ENCODE peak calls at places on chromosomes 4 and X, in four cellular contexts. H is AG10803, V is H1, L is ascending aorta. E is an unnamed sample.

GRCh38 chr4:41428941-41429669 is 108.9 kb upstream of the LIMCH1 start:
- DNase-seq in H (no peak), V (no peak), L (no peak), E (no peak)

GRCh38 chr4:48546336-48546735 is 56.3 kb downstream of the ZAR1 start:
- DNase-seq in H (peak), V (no peak), L (no peak), E (no peak)

GRCh38 chrX:31227250-31227649 is 155.4 kb upstream of the FTHL17 start:
- DNase-seq in H (peak), V (no peak), L (no peak), E (no peak)

GRCh38 chrX:19122641-19123009 is 357 bp upstream of the ADGRG2 start:
- DNase-seq in H (no peak), V (no peak), L (no peak), E (no peak)

GRCh38 chr4:33737721-33738120 is 2506.6 kb downstream of the ARAP2 start:
- DNase-seq in H (no peak), V (no peak), L (no peak), E (no peak)

GRCh38 chr4:145279122-145279960 is 99.0 kb upstream of the OTUD4 start:
- DNase-seq in H (peak), V (no peak), L (no peak), E (no peak)

GRCh38 chr4:152559641-152560040 is 23.7 kb upstream of the FBXW7 start:
- DNase-seq in H (no peak), V (no peak), L (no peak), E (no peak)

GRCh38 chr4:44916406-44916805 is 190.1 kb upstream of the GNPDA2 start:
- DNase-seq in H (peak), V (no peak), L (no peak), E (no peak)

GRCh38 chr4:57137261-57137660 is 27.1 kb upstream of the IGFBP7 start:
- DNase-seq in H (no peak), V (no peak), L (no peak), E (no peak)

GRCh38 chr4:95106408-95106928 is 348.7 kb downstream of the BMPR1B start:
- DNase-seq in H (peak), V (no peak), L (no peak), E (no peak)

GRCh38 chr4:20432098-20432497 is 180.4 kb downstream of the SLIT2 start:
- DNase-seq in H (peak), V (no peak), L (no peak), E (no peak)

GRCh38 chrX:38561126-38561868 is at the start of gene TSPAN7:
- DNase-seq in H (peak), V (no peak), L (peak), E (peak)

GRCh38 chrX:153769158-153769864 is 5.3 kb downstream of the PLXNB3 start:
- DNase-seq in H (no peak), V (no peak), L (no peak), E (no peak)

GRCh38 chr4:15989431-15989830 is 26.5 kb upstream of the FGFBP2 start:
- DNase-seq in H (no peak), V (no peak), L (no peak), E (no peak)

GRCh38 chrX:97401586-97402101 is 517.9 kb downstream of the RPA4 start:
- DNase-seq in H (no peak), V (no peak), L (no peak), E (no peak)

GRCh38 chr4:124044867-124045266 is 648.3 kb downstream of the SPRY1 start:
- DNase-seq in H (no peak), V (no peak), L (no peak), E (no peak)

GRCh38 chr4:40931238-40931637 is 181.5 kb downstream of the NSUN7 start:
- DNase-seq in H (no peak), V (no peak), L (no peak), E (no peak)

GRCh38 chr4:175705407-175705806 is 106.7 kb downstream of the GPM6A start:
- DNase-seq in H (no peak), V (no peak), L (no peak), E (no peak)

GRCh38 chrX:8748855-8749254 is 16.9 kb upstream of the ANOS1 start:
- DNase-seq in H (peak), V (no peak), L (no peak), E (no peak)

GRCh38 chrX:65300104-65300809 is 234.3 kb downstream of the LAS1L start:
- DNase-seq in H (no peak), V (peak), L (no peak), E (no peak)

GRCh38 chrX:19643203-19643602 is 127.9 kb upstream of the MAP3K15 start:
- DNase-seq in H (no peak), V (no peak), L (no peak), E (no peak)

GRCh38 chr4:67929447-67929846 is 33.8 kb downstream of the TMPRSS11A start:
- DNase-seq in H (peak), V (no peak), L (no peak), E (no peak)

GRCh38 chr4:128915544-128915943 is 106.0 kb downstream of the JADE1 start:
- DNase-seq in H (no peak), V (no peak), L (no peak), E (no peak)

GRCh38 chrX:119236599-119237525 is 777 bp downstream of the PGRMC1 start:
- DNase-seq in H (peak), V (no peak), L (no peak), E (peak)

GRCh38 chrX:153306527-153307115 is 14.9 kb downstream of the PNMA6F start:
- DNase-seq in H (no peak), V (no peak), L (no peak), E (no peak)

GRCh38 chrX:56796641-56797395 is 67.8 kb downstream of the NBDY start:
- DNase-seq in H (no peak), V (no peak), L (no peak), E (no peak)

GRCh38 chr4:53885668-53886067 is 178.7 kb downstream of the CHIC2 start:
- DNase-seq in H (no peak), V (no peak), L (no peak), E (no peak)

GRCh38 chr4:113700602-113701150 is 60.9 kb downstream of the CAMK2D start:
- DNase-seq in H (no peak), V (no peak), L (no peak), E (no peak)

GRCh38 chr4:186146443-186146842 is 41.9 kb downstream of the FAM149A start:
- DNase-seq in H (no peak), V (no peak), L (no peak), E (no peak)

GRCh38 chr4:186150926-186151325 is 40.4 kb upstream of the CYP4V2 start:
- DNase-seq in H (no peak), V (no peak), L (no peak), E (no peak)

GRCh38 chr4:186151499-186151898 is 39.9 kb upstream of the CYP4V2 start:
- DNase-seq in H (no peak), V (no peak), L (no peak), E (no peak)

GRCh38 chr4:186148335-186148975 is 42.9 kb upstream of the CYP4V2 start:
- DNase-seq in H (no peak), V (no peak), L (no peak), E (no peak)

GRCh38 chr4:186149872-186150271 is 41.5 kb upstream of the CYP4V2 start:
- DNase-seq in H (peak), V (peak), L (no peak), E (no peak)
- TF ChIP-seq CTCF in H (peak), V (peak), L (peak), E (peak)

DNA sequence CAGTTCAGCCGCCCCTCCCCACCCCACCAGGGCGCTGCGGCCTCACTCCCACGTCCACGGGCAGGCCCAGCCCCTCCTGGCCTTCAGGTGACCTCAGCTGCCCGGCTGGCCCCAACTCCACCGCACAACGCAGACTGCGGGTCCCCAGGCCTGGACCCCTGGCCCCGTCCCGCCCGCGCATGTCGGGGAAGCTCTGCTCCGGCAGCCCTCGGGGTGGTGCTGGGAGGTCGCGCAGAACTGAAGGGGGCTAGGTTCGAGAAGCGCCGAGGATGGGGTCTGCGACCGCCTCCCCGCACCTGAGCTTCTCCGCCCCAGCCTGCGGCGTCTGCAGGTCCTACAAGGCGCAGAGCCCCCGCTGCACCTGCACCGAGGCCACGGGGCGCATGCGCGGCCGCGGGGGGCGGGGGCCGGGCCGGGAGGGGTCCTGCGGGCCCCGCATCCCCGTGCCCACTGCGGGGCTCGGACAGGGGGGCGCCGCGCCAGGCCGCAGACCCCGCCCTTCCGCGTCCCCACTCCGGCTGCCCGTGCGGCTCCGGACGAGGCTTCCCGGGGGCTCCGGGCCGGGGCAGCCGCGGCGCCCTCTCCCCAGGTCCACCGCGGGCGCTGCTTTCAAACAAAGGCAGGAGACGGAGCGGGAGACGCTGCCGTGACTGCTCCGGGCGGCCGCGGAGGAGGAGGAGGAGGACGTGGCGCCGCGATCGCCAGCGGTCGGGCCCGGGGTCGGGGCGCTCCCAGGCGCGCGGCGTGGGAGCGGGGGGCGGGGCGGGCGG is 678 bp upstream of the NAT8L start:
- DNase-seq in H (no peak), V (no peak), L (no peak), E (peak)
- H3K4me3 ChIP-seq in H (no peak), V (peak), L (peak), E (peak)

GRCh38 chrX:55011294-55011693 is 11.1 kb downstream of the APEX2 start:
- DNase-seq in H (no peak), V (no peak), L (no peak), E (no peak)
- TF ChIP-seq CTCF in H (peak), V (no peak), L (no peak), E (peak)

GRCh38 chrX:68433981-68434299 is 645 bp upstream of the OPHN1 start:
- DNase-seq in H (no peak), V (no peak), L (no peak), E (no peak)
- H3K4me3 ChIP-seq in H (peak), V (peak), L (peak), E (peak)

DNA sequence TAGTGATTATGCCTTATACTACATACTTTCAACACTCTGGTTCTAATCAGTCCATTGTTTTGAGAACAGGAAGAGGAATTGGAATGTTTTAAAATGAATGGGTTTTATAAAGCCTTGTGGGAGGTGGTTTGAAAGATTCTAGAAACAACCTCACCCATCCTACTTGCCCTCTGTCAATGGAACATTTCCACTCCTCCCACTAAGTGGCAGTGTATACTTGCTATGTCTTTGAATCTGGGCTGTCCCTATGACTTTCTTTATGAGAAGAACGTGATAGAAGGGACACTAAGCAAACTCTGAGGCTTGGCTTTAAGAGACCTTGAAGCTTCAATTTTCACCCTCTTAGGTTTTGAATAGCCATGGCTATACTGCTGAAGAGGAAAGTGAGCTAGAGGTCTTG is 611.2 kb downstream of the PPP4R3C start:
- DNase-seq in H (no peak), V (no peak), L (no peak), E (no peak)
- TF ChIP-seq CTCF in H (no peak), V (peak), L (no peak), E (no peak)

GRCh38 chrX:43556207-43556606 is 99.9 kb upstream of the MAOA start:
- DNase-seq in H (no peak), V (no peak), L (no peak), E (peak)

GRCh38 chrX:43552166-43552565 is 103.9 kb upstream of the MAOA start:
- DNase-seq in H (no peak), V (no peak), L (no peak), E (no peak)

GRCh38 chrX:43552703-43553102 is 103.4 kb upstream of the MAOA start:
- DNase-seq in H (no peak), V (no peak), L (no peak), E (no peak)

DNA sequence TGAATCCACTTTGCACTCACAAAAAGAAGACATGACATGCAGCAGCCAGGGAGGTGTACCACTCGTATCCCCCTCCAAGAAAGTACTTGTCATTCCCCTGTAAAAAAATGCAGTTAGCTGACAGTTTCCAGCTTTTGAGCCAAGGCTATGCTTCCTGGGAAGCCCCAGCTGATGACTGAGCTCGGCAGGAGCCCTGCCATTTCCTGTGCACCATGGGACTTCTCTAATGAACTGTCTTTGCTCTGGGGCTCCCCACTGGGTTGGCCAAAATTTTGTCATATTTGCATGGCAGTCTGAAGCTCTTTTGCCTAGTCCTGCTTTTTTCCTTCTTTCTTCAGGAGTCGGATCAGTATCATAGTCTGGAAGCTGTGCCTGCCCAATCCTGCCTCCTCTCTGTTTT is 104.5 kb upstream of the MAOA start:
- DNase-seq in H (no peak), V (no peak), L (no peak), E (no peak)
- H3K4me3 ChIP-seq in H (no peak), V (no peak), L (no peak), E (no peak)

GRCh38 chr4:142493255-142493976 is 352.7 kb downstream of the INPP4B start:
- DNase-seq in H (peak), V (no peak), L (no peak), E (no peak)
- TF ChIP-seq CTCF in H (no peak), V (no peak), L (no peak), E (no peak)

GRCh38 chr4:55399581-55399980 is 3.8 kb downstream of the TMEM165 start:
- DNase-seq in H (no peak), V (no peak), L (no peak), E (no peak)
- H3K4me3 ChIP-seq in H (no peak), V (no peak), L (peak), E (peak)

GRCh38 chr4:102500371-102501175 is 586 bp upstream of the NFKB1 start:
- DNase-seq in H (peak), V (no peak), L (no peak), E (peak)
- TF ChIP-seq CTCF in H (peak), V (no peak), L (no peak), E (peak)

E was measured in lower lobe of right lung.